ENCODE peak calls at places on chromosome 20, in eight cellular contexts. Y is A549, D is T-helper 17 cell, V is Karpas-422, Q is nucleus accumbens, N is progenitor cell of endocrine pancreas, C is foreskin fibroblast, K is HFF-Myc. Z is an unnamed sample.

GRCh38 chr20:62321521-62321948 is 18.7 kb downstream of the ADRM1 start:
- DNase-seq in Y (peak; percentile 83), D (no peak), V (peak; percentile 89), Q (no peak), N (no peak), C (no peak), K (no peak), Z (no peak)

GRCh38 chr20:46708172-46708860 is 1.1 kb upstream of the SLC2A10 start:
- DNase-seq in Y (peak; percentile 20), D (no peak), V (peak; percentile 64), Q (no peak), N (no peak), C (no peak), K (no peak), Z (no peak)

GRCh38 chr20:37986873-37987601 is 46.2 kb downstream of the TTI1 start:
- DNase-seq in Y (peak; percentile 18), D (no peak), V (no peak), Q (no peak), N (no peak), C (peak; percentile 67), K (no peak), Z (no peak)

GRCh38 chr20:37417146-37417856 is 71.4 kb downstream of the SRC start:
- DNase-seq in Y (no peak), D (no peak), V (no peak), Q (no peak), N (no peak), C (no peak), K (no peak), Z (no peak)

GRCh38 chr20:38218566-38218885 is 42.0 kb downstream of the KIAA1755 start:
- DNase-seq in Y (no peak), D (no peak), V (no peak), Q (no peak), N (no peak), C (no peak), K (no peak), Z (no peak)

GRCh38 chr20:63475209-63475608 is 2.8 kb upstream of the KCNQ2 start:
- DNase-seq in Y (peak; percentile 52), D (no peak), V (no peak), Q (no peak), N (peak; percentile 47), C (peak; percentile 58), K (no peak), Z (no peak)

GRCh38 chr20:49510562-49511117 is 28.2 kb upstream of the KCNB1 start:
- DNase-seq in Y (no peak), D (no peak), V (no peak), Q (no peak), N (no peak), C (peak; percentile 85), K (no peak), Z (no peak)

GRCh38 chr20:61482425-61482887 is 230.4 kb downstream of the CDH4 start:
- DNase-seq in Y (no peak), D (no peak), V (no peak), Q (no peak), N (no peak), C (no peak), K (no peak), Z (no peak)

GRCh38 chr20:21202284-21202683 is 76.4 kb downstream of the KIZ start:
- DNase-seq in Y (peak; percentile 44), D (no peak), V (no peak), Q (no peak), N (no peak), C (no peak), K (no peak), Z (no peak)

GRCh38 chr20:48621256-48622078 is 206.3 kb downstream of the PREX1 start:
- DNase-seq in Y (peak; percentile 62), D (no peak), V (no peak), Q (no peak), N (no peak), C (peak; percentile 44), K (no peak), Z (no peak)